ENCODE peak calls at places on chromosomes 7 and 10, in ten cellular contexts. Z is NCI-H1105 treated with DMSO at 0.1 percent for 48 hours; E is cardiac septum; F is fibroblast of pulmonary artery; P is transverse colon; B is GM04504; V is colonic mucosa; X is NCI-H2171; H is left ventricle myocardium inferior; C is activated CD4-positive, alpha-beta T cell treated with anti-CD3 and anti-CD28 coated beads, Interleukin-2, amount 10 ng/mL, durations not matched to agents 7 days and 5 days. Y is an unnamed sample.

GRCh38 chr10:70905071-70906021 is 17.0 kb upstream of the PCBD1 start:
- DNase-seq in Z (no peak), P (peak; percentile 6), X (no peak), E (peak; percentile 73), F (no peak), V (no peak), C (no peak), H (no peak), B (no peak), Y (peak; percentile 74)

GRCh38 chr7:147510913-147511312 is 1079.7 kb upstream of the C7orf33 start:
- DNase-seq in X (no peak), H (no peak), Z (no peak), C (no peak), F (peak; percentile 54), B (no peak), V (no peak), P (no peak), E (no peak), Y (no peak)

GRCh38 chr7:159083698-159084068 is 61.0 kb downstream of the VIPR2 start:
- DNase-seq in F (no peak), B (no peak), C (no peak), P (no peak), Z (no peak), V (no peak), X (no peak), H (no peak), E (no peak), Y (peak; percentile 47)

GRCh38 chr10:43227911-43228782 is 38.7 kb downstream of the RASGEF1A start:
- DNase-seq in B (no peak), E (peak; percentile 59), C (no peak), Z (no peak), X (no peak), P (peak; percentile 6), F (no peak), H (peak; percentile 7), V (no peak), Y (peak; percentile 74)

GRCh38 chr7:15309891-15310290 is 251.9 kb downstream of the AGMO start:
- DNase-seq in Z (no peak), P (no peak), E (no peak), H (no peak), X (no peak), B (peak; percentile 15), C (no peak), V (no peak), F (peak; percentile 28), Y (no peak)

GRCh38 chr10:117670116-117670515 is 127.6 kb downstream of the EMX2 start:
- DNase-seq in F (no peak), Z (no peak), C (no peak), V (no peak), P (no peak), X (no peak), H (no peak), B (no peak), E (peak; percentile 62), Y (no peak)

GRCh38 chr7:34879871-34880270 is 157.4 kb downstream of the DPY19L1 start:
- DNase-seq in V (no peak), F (no peak), B (no peak), X (no peak), H (no peak), E (no peak), C (no peak), Z (no peak), P (no peak), Y (no peak)

GRCh38 chr7:112362053-112362650 is 88.1 kb upstream of the IFRD1 start:
- DNase-seq in E (no peak), Z (peak; percentile 70), P (no peak), X (no peak), H (no peak), C (no peak), F (peak; percentile 3), B (no peak), V (no peak), Y (no peak)

GRCh38 chr10:11863353-11864105 is 40.4 kb downstream of the PROSER2 start:
- DNase-seq in F (no peak), Z (no peak), C (peak; percentile 64), H (no peak), E (peak; percentile 55), B (no peak), P (no peak), V (no peak), X (no peak), Y (peak; percentile 73)

GRCh38 chr7:117274951-117275350 is 47.9 kb downstream of the WNT2 start:
- DNase-seq in B (peak; percentile 40), X (no peak), H (no peak), F (no peak), E (no peak), Z (no peak), V (no peak), C (no peak), P (no peak), Y (no peak)